ENCODE peak calls at places on chromosomes 3 and 15, in nine cellular contexts. E is germinal center; J is ACHN; H is activated CD4-positive, alpha-beta T cell treated with anti-CD3 and anti-CD28 coated beads, Interleukin-2, amount 10 ng/mL, durations not matched to agents 7 days and 5 days; X is RWPE1; N is LoVo; G is OCI-LY7; R is activated naive CD4-positive, alpha-beta T cell treated with Interleukin-2 at 50 U/mL for 16 hours; K is stimulated activated naive CD8-positive, alpha-beta T cell treated with anti-CD3 and anti-CD28 coated beads, Interleukin-15, amount 100 ng/mL, for 72 hours. B is an unnamed sample.

GRCh38 chr3:99041747-99042146 is 140.3 kb upstream of the DCBLD2 start:
- DNase-seq in R (no peak), E (no peak), H (no peak), J (no peak), X (no peak), N (no peak), G (no peak), K (no peak), B (no peak)

GRCh38 chr15:69979269-69979668 is 118.4 kb downstream of the TLE3 start:
- DNase-seq in R (no peak), X (peak; percentile 20), E (peak; percentile 70), J (peak; percentile 18), H (no peak), N (no peak), G (peak; percentile 80), K (no peak), B (peak; percentile 4)

GRCh38 chr15:51924146-51925068 is 47.2 kb downstream of the LEO1 start:
- DNase-seq in K (no peak), E (no peak), G (no peak), J (no peak), N (no peak), H (no peak), R (no peak), X (no peak), B (peak; percentile 13)

GRCh38 chr3:150544726-150545125 is 1.6 kb downstream of the SERP1 start:
- DNase-seq in R (no peak), J (no peak), X (no peak), E (no peak), K (no peak), N (no peak), H (no peak), G (no peak), B (peak; percentile 68)

GRCh38 chr3:10352146-10352911 is 31.4 kb upstream of the SEC13 start:
- DNase-seq in H (no peak), X (no peak), J (peak; percentile 6), E (no peak), R (no peak), N (no peak), G (no peak), K (no peak), B (peak; percentile 41)

GRCh38 chr15:40103124-40103858 is 5.4 kb downstream of the BMF start:
- DNase-seq in J (peak; percentile 49), X (peak; percentile 98), H (no peak), E (no peak), R (no peak), K (no peak), G (no peak), N (peak; percentile 79), B (peak; percentile 90)

GRCh38 chr3:25297667-25298585 is 130.1 kb upstream of the RARB start:
- DNase-seq in R (no peak), X (no peak), H (no peak), N (no peak), E (no peak), G (no peak), K (no peak), J (no peak), B (no peak)

GRCh38 chr15:52788099-52788986 is 1.8 kb downstream of the ONECUT1 start:
- DNase-seq in X (no peak), N (no peak), H (no peak), G (no peak), K (no peak), E (no peak), J (no peak), R (no peak), B (no peak)

GRCh38 chr3:174206607-174207192 is 652.4 kb upstream of the NAALADL2 start:
- DNase-seq in X (no peak), R (no peak), J (no peak), E (no peak), G (no peak), K (no peak), N (no peak), H (no peak), B (no peak)

GRCh38 chr3:49173792-49174170 is 2.4 kb downstream of the KLHDC8B start:
- DNase-seq in E (no peak), G (no peak), R (no peak), X (no peak), J (no peak), K (no peak), H (no peak), N (no peak), B (no peak)